ENCODE peak calls at places on chromosomes 6 and 20, in six cellular contexts. One of them, this sample, is unnamed.

GRCh38 chr6:35302604-35303218 is 5.1 kb downstream of the DEF6 start:
- DNase-seq in neural crest cell: no peak
- DNase-seq in omental fat pad: no peak
- DNase-seq in adrenal gland: no peak
- DNase-seq in left lung: peak; percentile 67
- DNase-seq in GM12878: peak; percentile 77
- DNase-seq in this sample: peak; percentile 76

GRCh38 chr20:38134427-38135281 is 30.4 kb downstream of the TGM2 start:
- DNase-seq in neural crest cell: no peak
- DNase-seq in omental fat pad: no peak
- DNase-seq in adrenal gland: no peak
- DNase-seq in left lung: peak; percentile 33
- DNase-seq in GM12878: no peak
- DNase-seq in this sample: no peak

GRCh38 chr6:96836579-96837137 is 619 bp downstream of the GPR63 start:
- DNase-seq in neural crest cell: peak; percentile 8
- DNase-seq in omental fat pad: no peak
- DNase-seq in adrenal gland: peak; percentile 10
- DNase-seq in left lung: no peak
- DNase-seq in GM12878: no peak
- DNase-seq in this sample: no peak

GRCh38 chr20:51460569-51461265 is 81.8 kb downstream of the NFATC2 start:
- DNase-seq in neural crest cell: no peak
- DNase-seq in omental fat pad: no peak
- DNase-seq in adrenal gland: no peak
- DNase-seq in left lung: no peak
- DNase-seq in GM12878: peak; percentile 64
- DNase-seq in this sample: no peak

GRCh38 chr6:53026526-53026925 is 31.4 kb upstream of the GSTA4 start:
- DNase-seq in neural crest cell: no peak
- DNase-seq in omental fat pad: no peak
- DNase-seq in adrenal gland: no peak
- DNase-seq in left lung: no peak
- DNase-seq in GM12878: no peak
- DNase-seq in this sample: no peak

GRCh38 chr20:57048027-57048869 is 218.2 kb downstream of the BMP7 start:
- DNase-seq in neural crest cell: peak; percentile 53
- DNase-seq in omental fat pad: no peak
- DNase-seq in adrenal gland: peak; percentile 39
- DNase-seq in left lung: no peak
- DNase-seq in GM12878: no peak
- DNase-seq in this sample: no peak

GRCh38 chr6:47047479-47048411 is 5.6 kb upstream of the ADGRF1 start:
- DNase-seq in neural crest cell: peak; percentile 17
- DNase-seq in omental fat pad: no peak
- DNase-seq in adrenal gland: peak; percentile 31
- DNase-seq in left lung: no peak
- DNase-seq in GM12878: peak; percentile 11
- DNase-seq in this sample: no peak

GRCh38 chr20:23488470-23488869 is 2.4 kb upstream of the CST8 start:
- DNase-seq in neural crest cell: no peak
- DNase-seq in omental fat pad: no peak
- DNase-seq in adrenal gland: no peak
- DNase-seq in left lung: no peak
- DNase-seq in GM12878: no peak
- DNase-seq in this sample: no peak

GRCh38 chr6:111823831-111824607 is 49.2 kb downstream of the FYN start:
- DNase-seq in neural crest cell: no peak
- DNase-seq in omental fat pad: no peak
- DNase-seq in adrenal gland: no peak
- DNase-seq in left lung: no peak
- DNase-seq in GM12878: no peak
- DNase-seq in this sample: no peak

GRCh38 chr6:14265049-14266021 is 147.8 kb downstream of the CD83 start:
- DNase-seq in neural crest cell: no peak
- DNase-seq in omental fat pad: no peak
- DNase-seq in adrenal gland: no peak
- DNase-seq in left lung: no peak
- DNase-seq in GM12878: no peak
- DNase-seq in this sample: no peak
- TF ChIP-seq CTCF in neural crest cell: no peak
- TF ChIP-seq CTCF in omental fat pad: no peak
- TF ChIP-seq CTCF in adrenal gland: no peak
- TF ChIP-seq CTCF in left lung: no peak
- TF ChIP-seq CTCF in GM12878: no peak
- TF ChIP-seq CTCF in this sample: no peak

GRCh38 chr6:126035764-126036163 is 49.4 kb downstream of the TRMT11 start:
- DNase-seq in neural crest cell: no peak
- DNase-seq in omental fat pad: no peak
- DNase-seq in adrenal gland: no peak
- DNase-seq in left lung: no peak
- DNase-seq in GM12878: no peak
- DNase-seq in this sample: no peak

GRCh38 chr6:126030045-126030444 is 43.7 kb downstream of the TRMT11 start:
- DNase-seq in neural crest cell: no peak
- DNase-seq in omental fat pad: no peak
- DNase-seq in adrenal gland: no peak
- DNase-seq in left lung: no peak
- DNase-seq in GM12878: no peak
- DNase-seq in this sample: no peak

GRCh38 chr6:126034671-126035070 is 48.3 kb downstream of the TRMT11 start:
- DNase-seq in neural crest cell: no peak
- DNase-seq in omental fat pad: no peak
- DNase-seq in adrenal gland: no peak
- DNase-seq in left lung: no peak
- DNase-seq in GM12878: no peak
- DNase-seq in this sample: no peak

GRCh38 chr6:126038234-126038633 is 51.9 kb downstream of the TRMT11 start:
- DNase-seq in neural crest cell: no peak
- DNase-seq in omental fat pad: no peak
- DNase-seq in adrenal gland: no peak
- DNase-seq in left lung: no peak
- DNase-seq in GM12878: no peak
- DNase-seq in this sample: no peak

GRCh38 chr6:126033696-126034095 is 47.4 kb downstream of the TRMT11 start:
- DNase-seq in neural crest cell: no peak
- DNase-seq in omental fat pad: no peak
- DNase-seq in adrenal gland: peak; percentile 26
- DNase-seq in left lung: no peak
- DNase-seq in GM12878: no peak
- DNase-seq in this sample: no peak
- TF ChIP-seq CTCF in neural crest cell: peak; percentile 74
- TF ChIP-seq CTCF in omental fat pad: no peak
- TF ChIP-seq CTCF in adrenal gland: peak; percentile 56
- TF ChIP-seq CTCF in left lung: peak; percentile 58
- TF ChIP-seq CTCF in GM12878: peak; percentile 34
- TF ChIP-seq CTCF in this sample: no peak

DNA sequence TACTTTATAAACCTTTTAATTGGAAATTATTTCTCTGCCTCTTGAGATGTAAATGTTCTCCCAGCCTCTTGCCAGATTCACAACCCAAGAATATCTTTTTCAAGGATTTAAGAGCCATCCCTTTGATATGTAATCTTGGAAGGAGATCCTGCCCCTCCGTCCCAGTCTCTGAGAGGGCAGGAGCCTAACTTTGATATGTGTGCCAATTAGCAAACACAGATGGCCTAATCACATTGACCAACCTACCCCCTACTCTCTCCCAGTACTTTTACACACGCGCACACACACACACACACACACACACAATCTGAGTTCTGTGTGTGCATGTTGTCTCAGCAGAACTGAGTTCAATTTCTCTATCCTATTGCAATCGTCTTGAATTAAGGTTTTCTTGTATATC is 623.8 kb downstream of the PHF3 start:
- DNase-seq in neural crest cell: no peak
- DNase-seq in omental fat pad: no peak
- DNase-seq in adrenal gland: no peak
- DNase-seq in left lung: no peak
- DNase-seq in GM12878: no peak
- DNase-seq in this sample: no peak
- TF ChIP-seq CTCF in neural crest cell: no peak
- TF ChIP-seq CTCF in omental fat pad: no peak
- TF ChIP-seq CTCF in adrenal gland: no peak
- TF ChIP-seq CTCF in left lung: no peak
- TF ChIP-seq CTCF in GM12878: no peak
- TF ChIP-seq CTCF in this sample: no peak

GRCh38 chr6:161393839-161394364 is 120.0 kb upstream of the AGPAT4 start:
- DNase-seq in neural crest cell: peak; percentile 46
- DNase-seq in omental fat pad: no peak
- DNase-seq in adrenal gland: peak; percentile 76
- DNase-seq in left lung: no peak
- DNase-seq in GM12878: peak; percentile 43
- DNase-seq in this sample: peak; percentile 23
- TF ChIP-seq CTCF in neural crest cell: peak; percentile 83
- TF ChIP-seq CTCF in omental fat pad: peak; percentile 25
- TF ChIP-seq CTCF in adrenal gland: peak; percentile 72
- TF ChIP-seq CTCF in left lung: peak; percentile 39
- TF ChIP-seq CTCF in GM12878: peak; percentile 42
- TF ChIP-seq CTCF in this sample: peak; percentile 76

DNA sequence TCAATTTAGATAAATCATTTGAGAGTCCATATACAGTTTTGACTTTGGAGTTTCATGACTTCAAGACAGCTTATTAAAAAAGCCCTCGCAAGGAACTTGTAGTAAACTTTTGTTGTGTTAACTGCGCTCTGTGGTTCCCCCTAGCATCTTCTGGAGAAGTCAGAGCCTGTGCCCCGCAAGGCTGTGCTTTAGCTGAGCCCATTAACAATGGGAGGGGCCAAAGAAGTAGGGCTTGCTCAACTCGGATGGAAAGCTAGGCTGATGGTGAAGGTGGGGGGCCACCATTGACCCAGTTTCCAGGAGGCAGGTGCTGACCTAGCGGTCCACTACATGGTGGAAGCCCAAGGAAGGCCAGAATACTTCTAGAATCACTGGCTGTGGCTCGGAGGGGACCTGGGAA is 29.3 kb upstream of the OVOL2 start:
- DNase-seq in neural crest cell: no peak
- DNase-seq in omental fat pad: no peak
- DNase-seq in adrenal gland: no peak
- DNase-seq in left lung: no peak
- DNase-seq in GM12878: no peak
- DNase-seq in this sample: no peak
- TF ChIP-seq CTCF in neural crest cell: no peak
- TF ChIP-seq CTCF in omental fat pad: no peak
- TF ChIP-seq CTCF in adrenal gland: no peak
- TF ChIP-seq CTCF in left lung: no peak
- TF ChIP-seq CTCF in GM12878: no peak
- TF ChIP-seq CTCF in this sample: no peak

This sample was measured in natural killer cell.